ENCODE peak calls at places on chromosomes 5 and 9, in ten cellular contexts. K, Z, F, N, U, H, G, E, C and D are unnamed samples.

GRCh38 chr5:176629853-176630680 is at the start of the genes EIF4E1B and SNCB:
- DNase-seq in K (peak), Z (peak), F (no peak), N (no peak), U (peak), H (peak), G (no peak), E (peak), C (no peak), D (no peak)

GRCh38 chr9:92501671-92502393 is 19.5 kb upstream of the ASPN start:
- DNase-seq in K (no peak), Z (no peak), F (peak), N (peak), U (no peak), H (peak), G (no peak), E (peak), C (peak), D (no peak)

GRCh38 chr5:170861855-170862766 is at the start of gene RANBP17:
- DNase-seq in K (peak), Z (peak), F (no peak), N (no peak), U (peak), H (peak), G (no peak), E (peak), C (no peak), D (no peak)

GRCh38 chr5:181261320-181262085 is 560 bp upstream of the TRIM52 start:
- DNase-seq in K (peak), Z (peak), F (peak), N (no peak), U (peak), H (peak), G (peak), E (peak), C (no peak), D (no peak)

GRCh38 chr5:152306386-152306785 is 98.7 kb downstream of the NMUR2 start:
- DNase-seq in K (no peak), Z (no peak), F (no peak), N (no peak), U (no peak), H (no peak), G (no peak), E (no peak), C (no peak), D (no peak)

GRCh38 chr9:96491079-96491879 is 41.3 kb downstream of the HABP4 start:
- DNase-seq in K (no peak), Z (no peak), F (no peak), N (no peak), U (no peak), H (no peak), G (no peak), E (no peak), C (no peak), D (no peak)

GRCh38 chr9:131704195-131704983 is 35.5 kb downstream of the RAPGEF1 start:
- DNase-seq in K (no peak), Z (no peak), F (no peak), N (no peak), U (no peak), H (peak), G (no peak), E (no peak), C (no peak), D (no peak)

GRCh38 chr9:69891696-69892095 is 71.1 kb downstream of the CFAP95 start:
- DNase-seq in K (no peak), Z (no peak), F (no peak), N (no peak), U (no peak), H (no peak), G (no peak), E (peak), C (no peak), D (no peak)

GRCh38 chr5:142699105-142699720 is 13.3 kb upstream of the FGF1 start:
- DNase-seq in K (peak), Z (peak), F (no peak), N (peak), U (peak), H (peak), G (peak), E (peak), C (peak), D (no peak)

GRCh38 chr9:94082956-94083355 is 1.3 kb upstream of the PTPDC1 start:
- DNase-seq in K (no peak), Z (no peak), F (no peak), N (no peak), U (no peak), H (no peak), G (no peak), E (peak), C (no peak), D (no peak)

GRCh38 chr9:110752766-110753165 is 84.2 kb downstream of the MUSK start:
- DNase-seq in K (no peak), Z (no peak), F (peak), N (peak), U (peak), H (peak), G (no peak), E (peak), C (no peak), D (no peak)

GRCh38 chr9:3507395-3508077 is 18.3 kb downstream of the RFX3 start:
- DNase-seq in K (no peak), Z (no peak), F (no peak), N (no peak), U (no peak), H (no peak), G (no peak), E (no peak), C (no peak), D (no peak)

GRCh38 chr5:139374909-139375308 is 8.2 kb downstream of the SLC23A1 start:
- DNase-seq in K (no peak), Z (no peak), F (no peak), N (no peak), U (no peak), H (no peak), G (no peak), E (no peak), C (no peak), D (no peak)

GRCh38 chr9:101421653-101422065 is 13.9 kb downstream of the ALDOB start:
- DNase-seq in K (no peak), Z (peak), F (no peak), N (no peak), U (peak), H (no peak), G (no peak), E (peak), C (no peak), D (no peak)

GRCh38 chr5:35183243-35183955 is 46.9 kb downstream of the PRLR start:
- DNase-seq in K (peak), Z (no peak), F (no peak), N (peak), U (peak), H (peak), G (no peak), E (peak), C (no peak), D (no peak)

GRCh38 chr5:178145965-178146820 is 7.5 kb downstream of the NHP2 start:
- DNase-seq in K (peak), Z (peak), F (no peak), N (peak), U (peak), H (peak), G (no peak), E (peak), C (peak), D (no peak)

GRCh38 chr9:10876333-10876732 is 263.5 kb upstream of the PTPRD start:
- DNase-seq in K (no peak), Z (no peak), F (no peak), N (no peak), U (peak), H (peak), G (no peak), E (peak), C (no peak), D (peak)
- TF ChIP-seq CTCF in K (no peak), Z (no peak), F (no peak), N (no peak), U (no peak), H (no peak), G (no peak), E (no peak), C (no peak), D (no peak)

DNA sequence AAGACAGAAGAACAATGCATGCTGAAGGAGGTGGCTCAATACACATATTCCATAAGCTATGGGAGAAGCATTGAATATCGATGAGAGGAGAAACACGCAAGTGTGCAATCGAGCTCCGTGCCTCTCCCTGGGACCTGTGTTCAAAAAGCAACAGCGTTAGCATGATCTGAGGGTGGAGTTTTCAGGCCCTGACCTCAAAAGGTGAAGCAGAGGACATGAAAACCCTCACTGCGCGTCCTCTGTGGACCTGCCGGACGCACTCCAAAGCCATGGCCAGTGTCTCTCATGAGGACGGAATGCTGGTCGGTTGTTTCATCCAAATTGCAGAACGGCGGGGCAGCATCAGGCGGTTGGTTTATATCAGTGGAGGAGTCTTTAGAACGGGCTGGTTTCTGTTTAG is 67.7 kb downstream of the ANKRD33B start:
- DNase-seq in K (peak), Z (no peak), F (no peak), N (no peak), U (no peak), H (no peak), G (no peak), E (no peak), C (no peak), D (no peak)
- H3K4me3 ChIP-seq in K (no peak), Z (no peak), F (no peak), N (no peak), U (no peak), H (no peak), G (no peak), E (no peak), C (peak), D (no peak)

GRCh38 chr5:65739162-65739561 is 17.2 kb downstream of the NLN start:
- DNase-seq in K (no peak), Z (no peak), F (no peak), N (no peak), U (no peak), H (no peak), G (no peak), E (no peak), C (no peak), D (no peak)

GRCh38 chr5:65738305-65738704 is 16.3 kb downstream of the NLN start:
- DNase-seq in K (no peak), Z (no peak), F (no peak), N (no peak), U (no peak), H (no peak), G (no peak), E (no peak), C (no peak), D (no peak)

GRCh38 chr5:65737842-65738241 is 15.8 kb downstream of the NLN start:
- DNase-seq in K (no peak), Z (no peak), F (no peak), N (no peak), U (no peak), H (no peak), G (no peak), E (no peak), C (no peak), D (no peak)

DNA sequence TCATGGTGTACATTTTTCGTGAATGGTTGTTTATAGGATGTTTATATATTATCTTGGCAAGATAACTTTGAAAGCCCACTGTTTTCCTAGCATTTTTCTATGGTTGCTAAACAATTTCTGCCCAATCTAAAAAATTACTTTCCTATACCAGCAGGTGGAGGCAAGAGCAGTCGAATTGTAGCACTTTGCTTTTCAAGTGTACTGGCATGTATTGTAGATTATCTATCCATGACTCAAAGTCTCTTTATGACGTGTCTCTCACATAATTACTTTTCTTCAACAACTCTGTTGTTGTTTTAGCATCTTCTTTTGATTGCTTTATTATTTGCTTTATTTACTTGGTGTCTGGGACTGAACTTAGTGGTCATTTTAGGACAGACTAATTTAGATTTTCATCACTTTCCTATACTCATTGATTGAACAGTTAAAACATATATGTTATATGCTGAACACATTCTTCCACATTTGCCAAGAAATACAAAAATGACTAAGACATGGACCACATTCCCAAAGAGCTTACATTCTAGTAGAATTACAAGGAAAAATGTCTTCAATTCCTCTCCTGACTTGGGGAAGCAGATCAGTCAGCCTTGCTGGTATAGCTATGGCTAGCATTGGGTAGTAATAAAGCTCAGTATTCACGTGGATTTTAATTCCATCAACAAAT is 20.7 kb downstream of the NLN start:
- DNase-seq in K (no peak), Z (no peak), F (peak), N (no peak), U (peak), H (peak), G (no peak), E (peak), C (no peak), D (no peak)
- TF ChIP-seq CTCF in K (peak), Z (peak), F (peak), N (peak), U (peak), H (peak), G (peak), E (peak), C (peak), D (peak)

GRCh38 chr9:14788846-14789245 is 66.3 kb upstream of the CER1 start:
- DNase-seq in K (no peak), Z (no peak), F (no peak), N (no peak), U (no peak), H (no peak), G (no peak), E (no peak), C (no peak), D (no peak)
- H3K4me3 ChIP-seq in K (no peak), Z (no peak), F (no peak), N (no peak), U (no peak), H (no peak), G (no peak), E (no peak), C (no peak), D (no peak)

DNA sequence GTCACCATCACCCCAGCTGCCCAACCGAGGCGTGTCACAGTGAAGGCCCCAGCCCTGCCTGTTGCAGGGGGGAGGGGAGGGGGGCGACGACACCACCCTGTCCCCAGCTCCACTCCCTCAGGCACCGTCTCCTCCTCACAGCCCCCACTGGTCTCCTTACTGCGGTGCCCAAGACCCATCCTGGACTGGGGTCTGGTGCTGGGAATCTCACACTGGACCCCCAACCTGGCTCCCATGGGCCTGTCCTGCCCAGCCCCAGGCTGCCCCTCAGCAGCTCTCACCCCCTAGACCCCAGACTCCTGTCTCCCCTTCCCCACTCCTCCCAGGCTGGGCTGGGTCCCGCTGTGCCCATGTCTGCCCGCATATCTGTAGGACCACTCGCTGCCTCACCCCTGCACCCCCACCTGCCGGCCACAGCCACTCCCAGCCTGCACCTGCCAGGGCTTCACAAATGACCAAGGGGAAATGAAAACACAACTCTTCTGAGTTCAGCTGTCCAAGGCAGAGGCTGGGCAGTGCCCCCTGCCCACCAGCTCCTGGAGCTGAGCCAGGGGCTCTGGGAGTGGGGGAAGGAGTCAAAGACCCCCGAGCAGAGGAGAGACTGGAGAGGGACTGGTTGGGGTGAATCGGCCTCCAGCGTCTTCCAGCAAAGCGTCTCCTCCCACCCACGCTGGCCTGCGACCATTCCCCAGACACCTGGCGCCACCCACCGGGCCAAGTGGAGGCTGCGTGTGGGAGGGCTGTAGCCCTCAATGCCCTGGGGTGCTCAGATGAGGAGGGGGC is 32.6 kb upstream of the EGFL7 start:
- DNase-seq in K (peak), Z (peak), F (no peak), N (no peak), U (no peak), H (peak), G (no peak), E (peak), C (no peak), D (no peak)
- TF ChIP-seq CTCF in K (peak), Z (peak), F (peak), N (peak), U (peak), H (peak), G (peak), E (peak), C (peak), D (peak)

GRCh38 chr9:133163559-133164208 is at the start of gene GBGT1:
- DNase-seq in K (peak), Z (peak), F (no peak), N (no peak), U (no peak), H (peak), G (no peak), E (peak), C (no peak), D (no peak)
- H3K4me3 ChIP-seq in K (peak), Z (peak), F (peak), N (peak), U (peak), H (peak), G (peak), E (peak), C (peak), D (peak)

DNA sequence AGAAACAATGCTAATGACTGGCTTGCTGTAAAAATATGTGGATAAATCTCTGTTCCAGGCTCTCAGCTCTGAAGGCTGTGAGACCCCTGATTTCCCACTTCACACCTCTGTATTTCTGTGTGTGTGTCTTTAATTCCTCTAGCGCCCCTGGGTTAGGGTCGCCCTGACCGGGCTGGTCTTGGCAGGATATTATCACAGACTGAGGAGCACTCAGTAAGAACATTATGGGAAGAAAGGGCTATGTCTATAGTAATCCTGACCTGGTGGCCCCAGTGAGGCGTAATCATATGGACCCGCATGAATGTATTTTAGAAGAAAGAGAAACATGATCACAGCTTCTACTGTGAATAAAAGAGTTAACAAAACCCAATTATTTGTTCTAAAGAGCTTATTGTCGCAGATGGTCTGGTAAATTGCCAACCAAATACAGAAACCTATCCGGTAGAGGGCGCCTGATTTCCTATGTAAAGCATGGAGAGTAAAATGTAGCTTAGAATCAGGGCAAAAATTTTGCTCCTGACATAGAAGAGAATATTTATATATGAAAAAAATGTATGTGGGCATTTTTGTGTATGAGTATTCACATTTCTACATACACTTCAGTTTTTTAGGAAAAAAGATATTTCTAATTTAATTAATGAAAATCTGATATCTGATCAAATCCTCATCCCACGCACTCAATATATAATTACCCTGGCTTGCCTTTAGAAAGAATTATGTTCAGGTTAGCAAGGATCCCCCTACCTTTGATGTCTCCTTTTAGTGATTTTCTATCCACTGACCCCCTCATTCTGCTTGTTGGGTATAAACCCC is 5.8 kb upstream of the IFNA1 start:
- DNase-seq in K (no peak), Z (no peak), F (peak), N (no peak), U (peak), H (peak), G (no peak), E (peak), C (no peak), D (peak)
- TF ChIP-seq CTCF in K (no peak), Z (peak), F (peak), N (peak), U (peak), H (peak), G (peak), E (peak), C (peak), D (peak)

GRCh38 chr9:128768581-128768980 is 3.1 kb downstream of the ZER1 start:
- DNase-seq in K (no peak), Z (no peak), F (no peak), N (no peak), U (no peak), H (no peak), G (no peak), E (no peak), C (no peak), D (no peak)

GRCh38 chr9:128771745-128772519 is at the start of gene ZER1:
- DNase-seq in K (peak), Z (peak), F (peak), N (no peak), U (peak), H (peak), G (peak), E (peak), C (peak), D (peak)

GRCh38 chr9:128770286-128770685 is 1.4 kb downstream of the ZER1 start:
- DNase-seq in K (no peak), Z (no peak), F (no peak), N (no peak), U (no peak), H (no peak), G (no peak), E (no peak), C (no peak), D (no peak)

GRCh38 chr9:128773049-128773448 is 1.3 kb upstream of the ZER1 start:
- DNase-seq in K (no peak), Z (no peak), F (no peak), N (no peak), U (no peak), H (no peak), G (no peak), E (no peak), C (no peak), D (no peak)

GRCh38 chr9:128771094-128771721 is 519 bp downstream of the ZER1 start:
- DNase-seq in K (no peak), Z (no peak), F (no peak), N (no peak), U (no peak), H (peak), G (no peak), E (peak), C (no peak), D (no peak)
- H3K4me3 ChIP-seq in K (peak), Z (peak), F (peak), N (peak), U (peak), H (peak), G (peak), E (peak), C (peak), D (peak)

GRCh38 chr5:59038169-59039002 is 455.5 kb downstream of the RAB3C start:
- DNase-seq in K (no peak), Z (peak), F (no peak), N (no peak), U (no peak), H (no peak), G (no peak), E (peak), C (no peak), D (no peak)
- TF ChIP-seq CTCF in K (no peak), Z (no peak), F (no peak), N (no peak), U (no peak), H (no peak), G (no peak), E (peak), C (no peak), D (no peak)

GRCh38 chr9:116152941-116153764 is 438 bp upstream of the PAPPA start:
- DNase-seq in K (no peak), Z (no peak), F (no peak), N (no peak), U (peak), H (peak), G (no peak), E (peak), C (no peak), D (no peak)
- H3K4me3 ChIP-seq in K (peak), Z (peak), F (peak), N (peak), U (peak), H (no peak), G (peak), E (peak), C (no peak), D (peak)